ENCODE peak calls at places on chromosomes 5 and 9, in seven cellular contexts. M is fibroblast of the aortic adventitia; Z is naive thymus-derived CD8-positive, alpha-beta T cell; Y is LoVo; Q is fibroblast of villous mesenchyme; X is left colon; W is nucleus accumbens. P is an unnamed sample.

GRCh38 chr9:88738708-88739107 is 203.7 kb downstream of the NXNL2 start:
- DNase-seq in M (peak; percentile 94), Z (no peak), Y (no peak), Q (peak; percentile 93), X (no peak), W (no peak), P (no peak)

GRCh38 chr9:94760646-94761045 is 34.1 kb downstream of the AOPEP start:
- DNase-seq in M (no peak), Z (no peak), Y (no peak), Q (no peak), X (no peak), W (no peak), P (no peak)

GRCh38 chr5:148740966-148741742 is 85.3 kb upstream of the ADRB2 start:
- DNase-seq in M (peak; percentile 84), Z (peak; percentile 31), Y (peak; percentile 65), Q (peak; percentile 75), X (peak; percentile 13), W (no peak), P (peak; percentile 27)

GRCh38 chr5:107199756-107200155 is 471.0 kb downstream of the EFNA5 start:
- DNase-seq in M (no peak), Z (no peak), Y (no peak), Q (no peak), X (no peak), W (no peak), P (no peak)

GRCh38 chr5:107063511-107063910 is 607.2 kb downstream of the EFNA5 start:
- DNase-seq in M (no peak), Z (no peak), Y (no peak), Q (no peak), X (no peak), W (no peak), P (no peak)

GRCh38 chr9:28915256-28915930 is 1342.1 kb upstream of the C9orf72 start:
- DNase-seq in M (no peak), Z (no peak), Y (peak; percentile 38), Q (no peak), X (peak; percentile 12), W (no peak), P (no peak)

GRCh38 chr9:34072410-34072809 is 23.7 kb upstream of the UBAP2 start:
- DNase-seq in M (no peak), Z (no peak), Y (peak; percentile 49), Q (no peak), X (no peak), W (no peak), P (no peak)

GRCh38 chr9:80968611-80969010 is 720.7 kb downstream of the TLE1 start:
- DNase-seq in M (peak; percentile 29), Z (no peak), Y (no peak), Q (peak; percentile 52), X (no peak), W (no peak), P (no peak)

GRCh38 chr9:136835162-136835931 is 6.9 kb upstream of the AJM1 start:
- DNase-seq in M (no peak), Z (no peak), Y (no peak), Q (no peak), X (no peak), W (no peak), P (no peak)

GRCh38 chr9:114836769-114837168 is 30.9 kb upstream of the TNFSF15 start:
- DNase-seq in M (no peak), Z (no peak), Y (no peak), Q (no peak), X (no peak), W (no peak), P (no peak)

GRCh38 chr9:129070670-129071525 is 10.0 kb upstream of the DOLPP1 start:
- DNase-seq in M (no peak), Z (no peak), Y (no peak), Q (no peak), X (no peak), W (no peak), P (no peak)

GRCh38 chr5:21807953-21808352 is 1045.2 kb downstream of the CDH12 start:
- DNase-seq in M (no peak), Z (no peak), Y (no peak), Q (no peak), X (no peak), W (no peak), P (no peak)

GRCh38 chr9:127035948-127036347 is 86.5 kb downstream of the ANGPTL2 start:
- DNase-seq in M (peak; percentile 92), Z (no peak), Y (no peak), Q (peak; percentile 50), X (no peak), W (no peak), P (no peak)

GRCh38 chr5:167579701-167580045 is 711.8 kb upstream of the WWC1 start:
- DNase-seq in M (peak; percentile 49), Z (no peak), Y (no peak), Q (no peak), X (no peak), W (no peak), P (no peak)

GRCh38 chr5:147321569-147321968 is 86.7 kb downstream of the STK32A start:
- DNase-seq in M (no peak), Z (no peak), Y (no peak), Q (no peak), X (no peak), W (no peak), P (no peak)

GRCh38 chr5:173454764-173455598 is 126.8 kb upstream of the STC2 start:
- DNase-seq in M (peak; percentile 100), Z (no peak), Y (peak; percentile 72), Q (peak; percentile 96), X (no peak), W (no peak), P (no peak)

GRCh38 chr5:119368238-119368630 is 12.4 kb downstream of the TNFAIP8 start:
- DNase-seq in M (no peak), Z (peak; percentile 34), Y (no peak), Q (no peak), X (no peak), W (no peak), P (no peak)

GRCh38 chr5:175582697-175583096 is 75.2 kb upstream of the HRH2 start:
- DNase-seq in M (no peak), Z (no peak), Y (no peak), Q (no peak), X (no peak), W (no peak), P (no peak)

GRCh38 chr9:125750656-125751035 is 3.5 kb downstream of the PBX3 start:
- DNase-seq in M (peak; percentile 35), Z (no peak), Y (no peak), Q (no peak), X (no peak), W (no peak), P (no peak)

GRCh38 chr5:177389368-177390169 is 5.3 kb downstream of the SLC34A1 start:
- DNase-seq in M (peak; percentile 86), Z (peak; percentile 51), Y (no peak), Q (peak; percentile 96), X (peak; percentile 32), W (no peak), P (no peak)

GRCh38 chr5:137486707-137487106 is 12.4 kb downstream of the SPOCK1 start:
- DNase-seq in M (peak; percentile 94), Z (no peak), Y (no peak), Q (peak; percentile 39), X (no peak), W (no peak), P (no peak)

GRCh38 chr9:92439921-92440750 is 15.9 kb upstream of the OMD start:
- DNase-seq in M (peak; percentile 84), Z (no peak), Y (no peak), Q (peak; percentile 49), X (no peak), W (no peak), P (no peak)

GRCh38 chr5:38382898-38383297 is 124.5 kb downstream of the EGFLAM start:
- DNase-seq in M (peak; percentile 75), Z (peak; percentile 31), Y (peak; percentile 81), Q (peak; percentile 76), X (peak; percentile 47), W (peak; percentile 1), P (no peak)

GRCh38 chr9:137348781-137349470 is 46.9 kb upstream of the NRARP start:
- DNase-seq in M (no peak), Z (no peak), Y (no peak), Q (no peak), X (no peak), W (no peak), P (no peak)

GRCh38 chr9:83166369-83166768 is 103.4 kb upstream of the RASEF start:
- DNase-seq in M (no peak), Z (no peak), Y (no peak), Q (no peak), X (peak; percentile 70), W (no peak), P (no peak)